ENCODE peak calls at places on chromosomes 11 and 22, in seven cellular contexts. O is small intestine; D is heart right ventricle; W is effector memory CD4-positive, alpha-beta T cell; U is IMR-90; L is cardiac muscle cell; B is brain microvascular endothelial cell. X is an unnamed sample.

GRCh38 chr11:94417386-94417987 is 16.3 kb upstream of the GPR83 start:
- DNase-seq in O (peak; percentile 28), D (no peak), W (no peak), U (peak; percentile 59), L (peak; percentile 68), B (peak; percentile 24), X (no peak)

GRCh38 chr11:63845305-63845704 is 6.4 kb downstream of the MARK2 start:
- DNase-seq in O (no peak), D (no peak), W (no peak), U (peak; percentile 91), L (peak; percentile 71), B (peak; percentile 59), X (no peak)

GRCh38 chr11:110366234-110366633 is 63.5 kb upstream of the FDX1 start:
- DNase-seq in O (no peak), D (peak; percentile 67), W (no peak), U (peak; percentile 28), L (peak; percentile 58), B (peak; percentile 58), X (no peak)

GRCh38 chr22:27224485-27225364 is 567.3 kb downstream of the MIAT start:
- DNase-seq in O (no peak), D (no peak), W (no peak), U (peak; percentile 36), L (peak; percentile 91), B (peak; percentile 90), X (peak; percentile 71)

GRCh38 chr11:123020968-123021367 is 39.3 kb upstream of the BSX start:
- DNase-seq in O (peak; percentile 43), D (no peak), W (no peak), U (peak; percentile 49), L (peak; percentile 74), B (peak; percentile 49), X (peak; percentile 8)

GRCh38 chr11:64620286-64620962 is 29.4 kb downstream of the SLC22A12 start:
- DNase-seq in O (peak; percentile 72), D (no peak), W (no peak), U (no peak), L (peak; percentile 25), B (no peak), X (no peak)

GRCh38 chr11:78432058-78432515 is 14.5 kb upstream of the GAB2 start:
- DNase-seq in O (no peak), D (no peak), W (no peak), U (no peak), L (peak; percentile 51), B (no peak), X (peak; percentile 9)

GRCh38 chr11:70506658-70506970 is 108.3 kb downstream of the CTTN start:
- DNase-seq in O (no peak), D (no peak), W (no peak), U (no peak), L (no peak), B (no peak), X (no peak)

GRCh38 chr11:77140231-77140959 is 12.3 kb downstream of the MYO7A start:
- DNase-seq in O (no peak), D (peak; percentile 45), W (no peak), U (peak; percentile 47), L (peak; percentile 92), B (no peak), X (peak; percentile 75)

GRCh38 chr22:40399661-40400060 is 29.3 kb downstream of the SGSM3 start:
- DNase-seq in O (no peak), D (no peak), W (no peak), U (no peak), L (no peak), B (no peak), X (no peak)

GRCh38 chr11:69873166-69874077 is 54.2 kb upstream of the FGF3 start:
- DNase-seq in O (peak; percentile 70), D (no peak), W (no peak), U (no peak), L (no peak), B (no peak), X (no peak)

GRCh38 chr22:38699143-38699542 is 1.6 kb downstream of the JOSD1 start:
- DNase-seq in O (peak; percentile 20), D (no peak), W (no peak), U (no peak), L (no peak), B (no peak), X (no peak)

GRCh38 chr11:10295056-10295901 is 1.3 kb upstream of the SBF2 start:
- DNase-seq in O (no peak), D (no peak), W (no peak), U (no peak), L (no peak), B (no peak), X (no peak)

GRCh38 chr11:126366064-126366822 is 10.8 kb downstream of the ST3GAL4 start:
- DNase-seq in O (no peak), D (peak; percentile 30), W (no peak), U (no peak), L (no peak), B (no peak), X (no peak)

GRCh38 chr22:47392729-47393128 is 630.3 kb downstream of the TBC1D22A start:
- DNase-seq in O (no peak), D (no peak), W (no peak), U (no peak), L (no peak), B (no peak), X (no peak)

GRCh38 chr22:46390652-46391301 is 55.3 kb downstream of the TRMU start:
- DNase-seq in O (peak; percentile 68), D (peak; percentile 71), W (no peak), U (peak; percentile 65), L (peak; percentile 71), B (peak; percentile 34), X (peak; percentile 68)

GRCh38 chr22:46491936-46492335 is 45.5 kb downstream of the CELSR1 start:
- DNase-seq in O (no peak), D (no peak), W (no peak), U (peak; percentile 19), L (no peak), B (no peak), X (no peak)

GRCh38 chr11:46277313-46277622 is 194 bp upstream of the CREB3L1 start:
- DNase-seq in O (peak; percentile 89), D (no peak), W (no peak), U (peak; percentile 62), L (peak; percentile 71), B (peak; percentile 66), X (no peak)
- H3K27me3 ChIP-seq in O (no peaks in the 10 kb centered on the region), D (no peaks in the 10 kb centered on the region), W (peaks cover 20% of the 10 kb centered on the region), U (no peaks in the 10 kb centered on the region), L (no peaks in the 10 kb centered on the region), B (no peaks in the 10 kb centered on the region), X (no peaks in the 10 kb centered on the region)

DNA sequence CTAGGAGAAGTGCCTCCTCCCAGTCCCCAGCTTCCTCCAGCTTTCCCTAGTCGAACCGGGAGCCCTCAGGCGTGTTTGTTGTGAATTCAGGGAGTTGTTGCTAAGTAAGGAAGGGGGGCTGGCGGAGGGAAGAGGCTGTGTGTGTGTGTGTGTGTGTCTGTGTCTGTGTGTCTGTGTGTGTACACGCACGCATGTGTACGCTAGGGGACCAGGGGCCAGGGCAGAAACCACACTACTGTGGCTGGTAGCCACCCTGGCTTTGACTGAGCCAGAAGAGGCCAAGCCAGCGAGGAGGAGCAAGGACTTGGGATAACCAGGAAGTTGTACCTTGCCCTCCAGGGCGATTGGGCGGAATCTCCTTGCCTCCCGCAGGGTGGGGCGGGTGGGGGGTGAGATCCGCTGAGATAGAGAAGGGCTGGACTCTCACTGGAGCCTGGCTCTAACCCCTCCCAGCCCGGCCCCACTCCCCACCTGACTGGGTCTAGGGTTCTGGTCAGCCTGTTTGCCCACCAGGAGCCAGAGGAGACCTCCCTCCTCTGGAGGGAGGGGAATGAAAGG is 7.5 kb downstream of the BCL9L start:
- DNase-seq in O (peak; percentile 98), D (peak; percentile 75), W (no peak), U (peak; percentile 91), L (peak; percentile 97), B (peak; percentile 94), X (peak; percentile 96)
- H3K4me3 ChIP-seq in O (peak overlapping the region; percentile 17), D (peak overlapping the region; percentile 22), W (peak overlapping the region; percentile 27), U (peak overlapping the region; percentile 12), L (no peak overlapping the region), B (peak overlapping the region; percentile 34), X (peak overlapping the region; percentile 27)

GRCh38 chr22:43205261-43205691 is 18.3 kb upstream of the TTLL12 start:
- DNase-seq in O (no peak), D (no peak), W (no peak), U (no peak), L (no peak), B (no peak), X (no peak)

GRCh38 chr22:43205748-43206514 is 19.0 kb upstream of the TTLL12 start:
- DNase-seq in O (no peak), D (no peak), W (no peak), U (no peak), L (no peak), B (no peak), X (no peak)

GRCh38 chr22:43207386-43207785 is 20.5 kb upstream of the TTLL12 start:
- DNase-seq in O (no peak), D (no peak), W (no peak), U (no peak), L (no peak), B (no peak), X (no peak)

GRCh38 chr22:43207849-43208702 is 21.1 kb upstream of the TTLL12 start:
- DNase-seq in O (no peak), D (no peak), W (no peak), U (no peak), L (no peak), B (no peak), X (no peak)

DNA sequence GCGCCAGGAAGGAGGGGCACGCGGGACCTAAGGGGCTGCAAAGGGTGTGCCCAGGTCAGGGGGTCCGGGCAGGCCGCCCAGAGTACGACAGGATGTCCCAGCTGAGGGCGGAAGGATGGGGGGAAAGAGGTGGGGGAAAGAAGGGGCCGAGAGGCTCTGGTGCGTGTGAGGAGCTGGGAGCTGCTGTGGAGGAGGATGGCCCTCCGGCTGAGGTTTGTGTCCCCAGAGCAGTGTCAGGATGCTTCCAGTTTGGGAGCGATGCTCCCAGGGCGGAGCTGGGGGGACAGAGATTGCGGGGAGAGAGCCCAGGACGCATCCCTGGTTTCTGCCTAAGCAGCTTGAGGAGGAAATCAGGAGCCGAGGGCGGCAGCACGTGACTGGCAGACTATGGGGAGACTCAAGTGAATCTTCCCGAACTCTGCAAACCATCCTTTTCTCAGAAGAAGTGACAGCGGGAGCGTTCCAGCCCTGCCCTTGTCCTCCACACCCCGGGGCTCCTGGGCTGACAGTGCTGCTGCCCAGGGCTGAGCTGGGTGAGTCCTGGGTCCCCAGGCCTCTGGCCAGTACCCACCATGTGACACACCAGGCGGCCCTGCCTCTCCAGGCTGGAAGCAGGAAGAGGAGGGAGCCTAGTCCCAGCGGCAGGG is 19.7 kb upstream of the TTLL12 start:
- DNase-seq in O (no peak), D (no peak), W (no peak), U (no peak), L (no peak), B (no peak), X (no peak)
- H3K36me3 ChIP-seq in O (no peaks in the 10 kb centered on the region), D (no peaks in the 10 kb centered on the region), W (no peaks in the 10 kb centered on the region), U (no peaks in the 10 kb centered on the region), L (no peaks in the 10 kb centered on the region), B (no peaks in the 10 kb centered on the region), X (no peaks in the 10 kb centered on the region)

GRCh38 chr11:14644396-14645246 is 1.0 kb downstream of the PDE3B start:
- DNase-seq in O (peak; percentile 39), D (peak; percentile 30), W (peak; percentile 9), U (no peak), L (peak; percentile 41), B (no peak), X (no peak)
- H3K27me3 ChIP-seq in O (no peaks in the 10 kb centered on the region), D (peaks cover 3% of the 10 kb centered on the region), W (no peaks in the 10 kb centered on the region), U (no peaks in the 10 kb centered on the region), L (no peaks in the 10 kb centered on the region), B (peaks cover 5% of the 10 kb centered on the region), X (peaks cover 35% of the 10 kb centered on the region)

X was measured in MG63.